ENCODE peak calls at places on chromosomes 4 and X, in ten cellular contexts. One of them, this sample, is unnamed.

GRCh38 chr4:53908661-53909078 is 155.7 kb downstream of the CHIC2 start:
- DNase-seq in osteocyte: no peak
- DNase-seq in choroid plexus epithelial cell: peak
- DNase-seq in lower leg skin: no peak
- DNase-seq in OCI-LY7: peak
- DNase-seq in left ventricle myocardium inferior: no peak
- DNase-seq in WTC11: no peak
- DNase-seq in MCF 10A: peak
- DNase-seq in epithelial cell of esophagus: peak
- DNase-seq in psoas muscle: no peak
- DNase-seq in this sample: peak

GRCh38 chr4:89334830-89335229 is 27.2 kb upstream of the GPRIN3 start:
- DNase-seq in lower leg skin: no peak
- DNase-seq in WTC11: no peak
- DNase-seq in choroid plexus epithelial cell: no peak
- DNase-seq in left ventricle myocardium inferior: no peak
- DNase-seq in MCF 10A: no peak
- DNase-seq in epithelial cell of esophagus: no peak
- DNase-seq in psoas muscle: no peak
- DNase-seq in OCI-LY7: no peak
- DNase-seq in osteocyte: no peak
- DNase-seq in this sample: no peak

GRCh38 chr4:78149737-78150136 is 92.6 kb downstream of the FRAS1 start:
- DNase-seq in osteocyte: no peak
- DNase-seq in epithelial cell of esophagus: no peak
- DNase-seq in choroid plexus epithelial cell: no peak
- DNase-seq in left ventricle myocardium inferior: no peak
- DNase-seq in lower leg skin: no peak
- DNase-seq in MCF 10A: no peak
- DNase-seq in OCI-LY7: no peak
- DNase-seq in psoas muscle: no peak
- DNase-seq in WTC11: no peak
- DNase-seq in this sample: no peak

GRCh38 chr4:157012781-157013180 is 41.2 kb upstream of the PDGFC start:
- DNase-seq in osteocyte: no peak
- DNase-seq in OCI-LY7: no peak
- DNase-seq in MCF 10A: peak
- DNase-seq in choroid plexus epithelial cell: peak
- DNase-seq in lower leg skin: no peak
- DNase-seq in psoas muscle: no peak
- DNase-seq in epithelial cell of esophagus: no peak
- DNase-seq in left ventricle myocardium inferior: no peak
- DNase-seq in WTC11: no peak
- DNase-seq in this sample: no peak

GRCh38 chrX:132292753-132293152 is 73.5 kb upstream of the RAP2C start:
- DNase-seq in MCF 10A: peak
- DNase-seq in WTC11: no peak
- DNase-seq in lower leg skin: no peak
- DNase-seq in epithelial cell of esophagus: peak
- DNase-seq in choroid plexus epithelial cell: peak
- DNase-seq in osteocyte: no peak
- DNase-seq in OCI-LY7: peak
- DNase-seq in psoas muscle: no peak
- DNase-seq in left ventricle myocardium inferior: no peak
- DNase-seq in this sample: peak

GRCh38 chr4:76373919-76374552 is 46.9 kb downstream of the CCDC158 start:
- DNase-seq in MCF 10A: peak
- DNase-seq in choroid plexus epithelial cell: peak
- DNase-seq in epithelial cell of esophagus: peak
- DNase-seq in osteocyte: no peak
- DNase-seq in lower leg skin: no peak
- DNase-seq in psoas muscle: no peak
- DNase-seq in OCI-LY7: no peak
- DNase-seq in WTC11: no peak
- DNase-seq in left ventricle myocardium inferior: no peak
- DNase-seq in this sample: no peak

GRCh38 chr4:93828830-93829530 is 427 bp downstream of the ATOH1 start:
- DNase-seq in epithelial cell of esophagus: peak
- DNase-seq in lower leg skin: no peak
- DNase-seq in WTC11: peak
- DNase-seq in OCI-LY7: no peak
- DNase-seq in choroid plexus epithelial cell: no peak
- DNase-seq in MCF 10A: peak
- DNase-seq in osteocyte: no peak
- DNase-seq in psoas muscle: peak
- DNase-seq in left ventricle myocardium inferior: no peak
- DNase-seq in this sample: no peak

GRCh38 chr4:173697840-173698239 is 167.8 kb upstream of the HAND2 start:
- DNase-seq in epithelial cell of esophagus: no peak
- DNase-seq in WTC11: no peak
- DNase-seq in left ventricle myocardium inferior: no peak
- DNase-seq in lower leg skin: no peak
- DNase-seq in choroid plexus epithelial cell: no peak
- DNase-seq in MCF 10A: no peak
- DNase-seq in psoas muscle: no peak
- DNase-seq in osteocyte: no peak
- DNase-seq in OCI-LY7: no peak
- DNase-seq in this sample: no peak

GRCh38 chrX:3598046-3598605 is 115.3 kb downstream of the PRKX start:
- DNase-seq in epithelial cell of esophagus: peak
- DNase-seq in psoas muscle: no peak
- DNase-seq in MCF 10A: no peak
- DNase-seq in left ventricle myocardium inferior: no peak
- DNase-seq in WTC11: no peak
- DNase-seq in OCI-LY7: no peak
- DNase-seq in lower leg skin: no peak
- DNase-seq in osteocyte: no peak
- DNase-seq in choroid plexus epithelial cell: no peak
- DNase-seq in this sample: no peak

GRCh38 chr4:122914292-122914904 is 8.0 kb downstream of the NUDT6 start:
- DNase-seq in left ventricle myocardium inferior: no peak
- DNase-seq in osteocyte: no peak
- DNase-seq in psoas muscle: no peak
- DNase-seq in choroid plexus epithelial cell: peak
- DNase-seq in OCI-LY7: peak
- DNase-seq in WTC11: no peak
- DNase-seq in epithelial cell of esophagus: peak
- DNase-seq in MCF 10A: peak
- DNase-seq in lower leg skin: no peak
- DNase-seq in this sample: no peak

GRCh38 chrX:16786791-16787735 is 797 bp downstream of the TXLNG start:
- DNase-seq in osteocyte: no peak
- DNase-seq in psoas muscle: peak
- DNase-seq in left ventricle myocardium inferior: no peak
- DNase-seq in lower leg skin: peak
- DNase-seq in MCF 10A: peak
- DNase-seq in OCI-LY7: peak
- DNase-seq in epithelial cell of esophagus: no peak
- DNase-seq in WTC11: peak
- DNase-seq in choroid plexus epithelial cell: no peak
- DNase-seq in this sample: peak

GRCh38 chr4:126777649-126778048 is 855.1 kb upstream of the INTU start:
- DNase-seq in lower leg skin: no peak
- DNase-seq in osteocyte: no peak
- DNase-seq in OCI-LY7: no peak
- DNase-seq in WTC11: no peak
- DNase-seq in psoas muscle: no peak
- DNase-seq in choroid plexus epithelial cell: peak
- DNase-seq in left ventricle myocardium inferior: no peak
- DNase-seq in epithelial cell of esophagus: peak
- DNase-seq in MCF 10A: no peak
- DNase-seq in this sample: no peak

GRCh38 chrX:149630681-149631292 is 805 bp downstream of the TMEM185A start:
- DNase-seq in osteocyte: no peak
- DNase-seq in psoas muscle: no peak
- DNase-seq in choroid plexus epithelial cell: peak
- DNase-seq in WTC11: no peak
- DNase-seq in MCF 10A: peak
- DNase-seq in lower leg skin: no peak
- DNase-seq in left ventricle myocardium inferior: no peak
- DNase-seq in epithelial cell of esophagus: peak
- DNase-seq in OCI-LY7: no peak
- DNase-seq in this sample: peak

GRCh38 chrX:84133023-84133422 is 55.0 kb downstream of the RPS6KA6 start:
- DNase-seq in OCI-LY7: no peak
- DNase-seq in MCF 10A: no peak
- DNase-seq in psoas muscle: no peak
- DNase-seq in choroid plexus epithelial cell: peak
- DNase-seq in left ventricle myocardium inferior: no peak
- DNase-seq in osteocyte: no peak
- DNase-seq in lower leg skin: no peak
- DNase-seq in WTC11: no peak
- DNase-seq in epithelial cell of esophagus: peak
- DNase-seq in this sample: no peak

GRCh38 chr4:38964942-38965775 is 67.0 kb downstream of the TMEM156 start:
- DNase-seq in epithelial cell of esophagus: peak
- DNase-seq in MCF 10A: peak
- DNase-seq in lower leg skin: no peak
- DNase-seq in choroid plexus epithelial cell: no peak
- DNase-seq in WTC11: no peak
- DNase-seq in left ventricle myocardium inferior: no peak
- DNase-seq in OCI-LY7: no peak
- DNase-seq in osteocyte: no peak
- DNase-seq in psoas muscle: no peak
- DNase-seq in this sample: no peak

GRCh38 chr4:187995322-187996207 is at the start of gene ZFP42:
- DNase-seq in MCF 10A: no peak
- DNase-seq in lower leg skin: no peak
- DNase-seq in WTC11: peak
- DNase-seq in epithelial cell of esophagus: peak
- DNase-seq in choroid plexus epithelial cell: no peak
- DNase-seq in psoas muscle: no peak
- DNase-seq in left ventricle myocardium inferior: no peak
- DNase-seq in osteocyte: no peak
- DNase-seq in OCI-LY7: no peak
- DNase-seq in this sample: no peak
- TF ChIP-seq CTCF in MCF 10A: no peak
- TF ChIP-seq CTCF in lower leg skin: no peak
- TF ChIP-seq CTCF in WTC11: no peak
- TF ChIP-seq CTCF in epithelial cell of esophagus: no peak
- TF ChIP-seq CTCF in choroid plexus epithelial cell: no peak
- TF ChIP-seq CTCF in psoas muscle: no peak
- TF ChIP-seq CTCF in left ventricle myocardium inferior: no peak
- TF ChIP-seq CTCF in osteocyte: no peak
- TF ChIP-seq CTCF in OCI-LY7: no peak
- TF ChIP-seq CTCF in this sample: no peak

DNA sequence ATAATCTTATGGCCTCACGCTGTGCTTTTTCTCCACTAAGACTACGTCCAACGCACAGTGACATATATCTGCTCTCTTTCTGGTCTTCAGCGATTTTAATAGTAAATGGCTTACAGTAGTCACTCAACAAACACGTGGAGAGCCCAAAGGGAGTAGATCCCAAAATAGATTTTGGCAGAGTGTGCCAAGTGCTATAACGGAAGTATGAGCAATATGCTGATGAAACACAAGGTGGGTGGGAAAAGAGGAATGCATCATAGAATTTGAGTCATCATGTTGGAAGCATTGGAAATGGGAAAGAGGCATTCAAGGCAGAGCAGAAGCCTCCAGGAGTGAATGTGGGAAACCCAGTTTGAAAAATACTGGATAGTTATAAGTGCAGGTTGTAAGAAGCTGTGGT is 129.1 kb upstream of the LDB2 start:
- DNase-seq in WTC11: no peak
- DNase-seq in choroid plexus epithelial cell: peak
- DNase-seq in epithelial cell of esophagus: peak
- DNase-seq in left ventricle myocardium inferior: no peak
- DNase-seq in MCF 10A: peak
- DNase-seq in OCI-LY7: no peak
- DNase-seq in lower leg skin: no peak
- DNase-seq in osteocyte: no peak
- DNase-seq in psoas muscle: no peak
- DNase-seq in this sample: no peak
- TF ChIP-seq CTCF in WTC11: no peak
- TF ChIP-seq CTCF in choroid plexus epithelial cell: no peak
- TF ChIP-seq CTCF in epithelial cell of esophagus: no peak
- TF ChIP-seq CTCF in left ventricle myocardium inferior: no peak
- TF ChIP-seq CTCF in MCF 10A: no peak
- TF ChIP-seq CTCF in OCI-LY7: no peak
- TF ChIP-seq CTCF in lower leg skin: no peak
- TF ChIP-seq CTCF in osteocyte: no peak
- TF ChIP-seq CTCF in psoas muscle: no peak
- TF ChIP-seq CTCF in this sample: no peak

GRCh38 chr4:83207497-83208105 is 77.0 kb downstream of the COQ2 start:
- DNase-seq in WTC11: no peak
- DNase-seq in MCF 10A: peak
- DNase-seq in choroid plexus epithelial cell: peak
- DNase-seq in osteocyte: peak
- DNase-seq in psoas muscle: no peak
- DNase-seq in lower leg skin: no peak
- DNase-seq in epithelial cell of esophagus: peak
- DNase-seq in left ventricle myocardium inferior: no peak
- DNase-seq in OCI-LY7: no peak
- DNase-seq in this sample: no peak

GRCh38 chr4:83208371-83208770 is 76.2 kb downstream of the COQ2 start:
- DNase-seq in osteocyte: no peak
- DNase-seq in OCI-LY7: no peak
- DNase-seq in WTC11: no peak
- DNase-seq in left ventricle myocardium inferior: no peak
- DNase-seq in choroid plexus epithelial cell: no peak
- DNase-seq in epithelial cell of esophagus: no peak
- DNase-seq in lower leg skin: no peak
- DNase-seq in psoas muscle: no peak
- DNase-seq in MCF 10A: no peak
- DNase-seq in this sample: no peak

GRCh38 chr4:83212041-83212851 is 72.4 kb downstream of the COQ2 start:
- DNase-seq in lower leg skin: no peak
- DNase-seq in left ventricle myocardium inferior: no peak
- DNase-seq in osteocyte: peak
- DNase-seq in epithelial cell of esophagus: peak
- DNase-seq in psoas muscle: no peak
- DNase-seq in choroid plexus epithelial cell: no peak
- DNase-seq in WTC11: no peak
- DNase-seq in OCI-LY7: peak
- DNase-seq in MCF 10A: peak
- DNase-seq in this sample: no peak

GRCh38 chr4:83205760-83206159 is 78.8 kb downstream of the COQ2 start:
- DNase-seq in choroid plexus epithelial cell: no peak
- DNase-seq in osteocyte: no peak
- DNase-seq in epithelial cell of esophagus: no peak
- DNase-seq in psoas muscle: no peak
- DNase-seq in lower leg skin: no peak
- DNase-seq in WTC11: no peak
- DNase-seq in OCI-LY7: no peak
- DNase-seq in left ventricle myocardium inferior: no peak
- DNase-seq in MCF 10A: no peak
- DNase-seq in this sample: no peak

GRCh38 chr4:83208776-83209365 is 75.7 kb downstream of the COQ2 start:
- DNase-seq in epithelial cell of esophagus: peak
- DNase-seq in OCI-LY7: no peak
- DNase-seq in left ventricle myocardium inferior: no peak
- DNase-seq in lower leg skin: no peak
- DNase-seq in MCF 10A: peak
- DNase-seq in osteocyte: no peak
- DNase-seq in WTC11: no peak
- DNase-seq in psoas muscle: no peak
- DNase-seq in choroid plexus epithelial cell: no peak
- DNase-seq in this sample: no peak
- TF ChIP-seq CTCF in epithelial cell of esophagus: no peak
- TF ChIP-seq CTCF in OCI-LY7: no peak
- TF ChIP-seq CTCF in left ventricle myocardium inferior: no peak
- TF ChIP-seq CTCF in lower leg skin: no peak
- TF ChIP-seq CTCF in MCF 10A: no peak
- TF ChIP-seq CTCF in osteocyte: no peak
- TF ChIP-seq CTCF in WTC11: no peak
- TF ChIP-seq CTCF in psoas muscle: no peak
- TF ChIP-seq CTCF in choroid plexus epithelial cell: no peak
- TF ChIP-seq CTCF in this sample: no peak

GRCh38 chr4:7666011-7666410 is 231.3 kb upstream of the PSAPL1 start:
- DNase-seq in OCI-LY7: no peak
- DNase-seq in psoas muscle: peak
- DNase-seq in choroid plexus epithelial cell: no peak
- DNase-seq in lower leg skin: no peak
- DNase-seq in MCF 10A: no peak
- DNase-seq in osteocyte: no peak
- DNase-seq in epithelial cell of esophagus: no peak
- DNase-seq in WTC11: no peak
- DNase-seq in left ventricle myocardium inferior: no peak
- DNase-seq in this sample: no peak
- TF ChIP-seq CTCF in OCI-LY7: no peak
- TF ChIP-seq CTCF in psoas muscle: no peak
- TF ChIP-seq CTCF in choroid plexus epithelial cell: no peak
- TF ChIP-seq CTCF in lower leg skin: no peak
- TF ChIP-seq CTCF in MCF 10A: no peak
- TF ChIP-seq CTCF in osteocyte: no peak
- TF ChIP-seq CTCF in epithelial cell of esophagus: no peak
- TF ChIP-seq CTCF in WTC11: no peak
- TF ChIP-seq CTCF in left ventricle myocardium inferior: no peak
- TF ChIP-seq CTCF in this sample: no peak

This sample was measured in gastrocnemius medialis.